ENCODE peak calls at places on chromosomes 12 and 14, in six cellular contexts. M is fibroblast of mammary gland; Y is BE2C; L is A549; A is CD8-positive, alpha-beta T cell; S is cardiac fibroblast. I is an unnamed sample.

GRCh38 chr12:32047357-32047828 is 59.3 kb upstream of the BICD1 start:
- DNase-seq in Y (no peak), A (no peak), S (no peak), L (no peak), M (no peak), I (no peak)

GRCh38 chr14:99838555-99839193 is 45.5 kb downstream of the EML1 start:
- DNase-seq in Y (no peak), M (peak; percentile 10), S (peak; percentile 42), A (no peak), L (no peak), I (peak; percentile 39)

GRCh38 chr12:90679674-90680073 is 275.3 kb downstream of the CCER1 start:
- DNase-seq in A (no peak), M (no peak), S (no peak), L (no peak), Y (no peak), I (no peak)

GRCh38 chr12:111123390-111123789 is 203.0 kb upstream of the MYL2 start:
- DNase-seq in S (no peak), M (no peak), L (no peak), Y (no peak), A (no peak), I (no peak)

GRCh38 chr14:68664225-68664681 is 128.6 kb downstream of the ZFP36L1 start:
- DNase-seq in S (no peak), Y (no peak), A (peak; percentile 8), L (no peak), M (peak; percentile 86), I (no peak)

GRCh38 chr12:99450231-99450630 is 197.3 kb upstream of the GARIN6 start:
- DNase-seq in Y (no peak), S (no peak), M (peak; percentile 5), A (no peak), L (no peak), I (no peak)

GRCh38 chr12:113241191-113242017 is 20.1 kb downstream of the TPCN1 start:
- DNase-seq in L (no peak), S (peak; percentile 96), Y (no peak), M (peak; percentile 82), A (no peak), I (peak; percentile 75)

GRCh38 chr12:2314492-2314891 is 261.7 kb downstream of the CACNA1C start:
- DNase-seq in L (no peak), Y (no peak), A (no peak), M (no peak), S (no peak), I (no peak)

GRCh38 chr12:101582937-101583336 is 11.8 kb upstream of the MYBPC1 start:
- DNase-seq in L (no peak), S (no peak), Y (no peak), M (no peak), A (no peak), I (no peak)

GRCh38 chr14:74414793-74415437 is 11.1 kb downstream of the SYNDIG1L start:
- DNase-seq in Y (no peak), A (no peak), L (no peak), M (no peak), S (no peak), I (no peak)

GRCh38 chr14:77133718-77134338 is 7.8 kb downstream of the ZDHHC22 start:
- DNase-seq in M (peak; percentile 58), S (peak; percentile 66), Y (no peak), L (peak; percentile 65), A (peak; percentile 55), I (peak; percentile 82)

GRCh38 chr12:82818276-82819035 is 131.8 kb downstream of the TMTC2 start:
- DNase-seq in Y (no peak), S (no peak), M (peak; percentile 35), L (no peak), A (no peak), I (no peak)

GRCh38 chr14:86540636-86541247 is 1010.8 kb downstream of the FLRT2 start:
- DNase-seq in Y (no peak), A (no peak), L (no peak), M (no peak), S (no peak), I (no peak)

GRCh38 chr12:13177896-13178295 is 18.6 kb upstream of the EMP1 start:
- DNase-seq in S (no peak), L (no peak), Y (no peak), A (no peak), M (no peak), I (no peak)

GRCh38 chr12:124278389-124279101 is 16.3 kb upstream of the RFLNA start:
- DNase-seq in M (no peak), A (no peak), Y (no peak), L (no peak), S (no peak), I (no peak)

GRCh38 chr12:9760699-9761406 is at the start of gene CD69:
- DNase-seq in A (peak; percentile 77), M (no peak), Y (no peak), L (no peak), S (no peak), I (no peak)

GRCh38 chr14:31263485-31264133 is 56.0 kb upstream of the HECTD1 start:
- DNase-seq in L (peak; percentile 57), A (no peak), S (peak; percentile 99), M (peak; percentile 100), Y (no peak), I (peak; percentile 99)

GRCh38 chr14:100618763-100619320 is 31.6 kb upstream of the BEGAIN start:
- DNase-seq in M (no peak), Y (no peak), L (no peak), S (no peak), A (no peak), I (no peak)

GRCh38 chr14:64760916-64761315 is 56.7 kb downstream of the PLEKHG3 start:
- DNase-seq in M (no peak), Y (no peak), A (no peak), L (no peak), S (no peak), I (no peak)

GRCh38 chr14:97024300-97024699 is 227.1 kb downstream of the VRK1 start:
- DNase-seq in A (no peak), L (no peak), M (no peak), Y (no peak), S (no peak), I (no peak)

GRCh38 chr14:67564236-67564635 is 31.1 kb downstream of the PLEKHH1 start:
- DNase-seq in L (no peak), A (no peak), S (no peak), M (no peak), Y (no peak), I (no peak)

GRCh38 chr12:49750027-49750977 is 8.9 kb downstream of the TMBIM6 start:
- DNase-seq in S (peak; percentile 89), Y (no peak), M (peak; percentile 82), A (peak; percentile 20), L (no peak), I (peak; percentile 70)

GRCh38 chr12:3418609-3419469 is 72.2 kb upstream of the PRMT8 start:
- DNase-seq in A (no peak), L (no peak), Y (no peak), S (no peak), M (no peak), I (no peak)

GRCh38 chr12:119645535-119646059 is 22.3 kb upstream of the PRKAB1 start:
- DNase-seq in A (no peak), L (no peak), M (no peak), S (no peak), Y (no peak), I (no peak)

GRCh38 chr14:22841311-22841710 is 4.9 kb downstream of the MMP14 start:
- DNase-seq in A (no peak), L (no peak), S (no peak), M (no peak), Y (no peak), I (no peak)

GRCh38 chr14:22837059-22837749 is 819 bp downstream of the MMP14 start:
- DNase-seq in M (peak; percentile 45), Y (no peak), S (peak; percentile 64), A (no peak), L (no peak), I (peak; percentile 59)

GRCh38 chr14:22837750-22838538 is 1.6 kb downstream of the MMP14 start:
- DNase-seq in M (peak; percentile 63), A (no peak), Y (no peak), S (peak; percentile 57), L (no peak), I (peak; percentile 61)

GRCh38 chr14:22838631-22839041 is 2.3 kb downstream of the MMP14 start:
- DNase-seq in A (no peak), S (peak; percentile 67), L (no peak), M (peak; percentile 84), Y (no peak), I (peak; percentile 75)

GRCh38 chr14:22839159-22839779 is 2.9 kb downstream of the MMP14 start:
- DNase-seq in A (no peak), M (peak; percentile 86), S (peak; percentile 65), L (no peak), Y (no peak), I (peak; percentile 58)
- H3K4me3 ChIP-seq in A (no peak overlapping the region), M (peak overlapping the region; percentile 95), S (peak overlapping the region; percentile 91), L (no peak overlapping the region), Y (no peak overlapping the region), I (peak overlapping the region; percentile 98)

GRCh38 chr14:101877766-101878165 is 86.6 kb upstream of the DYNC1H1 start:
- DNase-seq in S (no peak), Y (no peak), M (no peak), A (no peak), L (no peak), I (no peak)
- TF ChIP-seq CTCF in S (no peak), Y (no peak), M (no peak), A (no peak), L (no peak), I (no peak)

GRCh38 chr12:14650791-14651190 is 45.6 kb downstream of the GUCY2C start:
- DNase-seq in Y (no peak), S (no peak), A (no peak), M (peak; percentile 25), L (no peak), I (no peak)

GRCh38 chr12:14651371-14651770 is 45.0 kb downstream of the GUCY2C start:
- DNase-seq in A (no peak), M (no peak), Y (no peak), L (no peak), S (no peak), I (no peak)

GRCh38 chr12:14643247-14643646 is 53.2 kb downstream of the GUCY2C start:
- DNase-seq in Y (no peak), A (no peak), L (no peak), M (no peak), S (peak; percentile 38), I (peak; percentile 16)

GRCh38 chr12:14647028-14647750 is 49.2 kb downstream of the GUCY2C start:
- DNase-seq in A (no peak), Y (no peak), M (no peak), L (no peak), S (no peak), I (no peak)
- H3K4me3 ChIP-seq in A (no peak overlapping the region), Y (no peak overlapping the region), M (no peak overlapping the region), L (no peak overlapping the region), S (no peak overlapping the region), I (no peak overlapping the region)

GRCh38 chr12:51025748-51026654 is at the start of gene SLC11A2:
- DNase-seq in M (peak; percentile 90), A (peak; percentile 90), L (peak; percentile 98), S (peak; percentile 93), Y (peak; percentile 98), I (peak; percentile 93)

GRCh38 chr12:51027342-51027835 is 1.2 kb upstream of the SLC11A2 start:
- DNase-seq in A (no peak), S (no peak), L (no peak), Y (no peak), M (no peak), I (no peak)

GRCh38 chr12:51028811-51029146 is 2.6 kb upstream of the SLC11A2 start:
- DNase-seq in Y (no peak), L (no peak), A (no peak), M (no peak), S (no peak), I (peak; percentile 25)

GRCh38 chr12:51025182-51025747 is 919 bp downstream of the SLC11A2 start:
- DNase-seq in S (no peak), Y (no peak), L (no peak), M (no peak), A (no peak), I (no peak)

GRCh38 chr12:51028126-51028810 is 2.1 kb upstream of the SLC11A2 start:
- DNase-seq in A (no peak), L (peak; percentile 36), Y (peak; percentile 16), S (peak; percentile 63), M (peak; percentile 67), I (peak; percentile 58)
- TF ChIP-seq CTCF in A (no peak), L (peak; percentile 54), Y (peak; percentile 46), S (peak; percentile 42), M (peak; percentile 48), I (peak; percentile 31)